ENCODE peak calls at places on chromosomes 11 and 22, in ten cellular contexts. A is left ventricle myocardium inferior; L is thoracic aorta; S is H7; I is HCT116; J is mucosa of descending colon; F is Caco-2; T is CD8-positive, alpha-beta T cell; O is esophagus squamous epithelium; G is body of pancreas. D is an unnamed sample. For H3K36me3, the result is how much of the 10 kb centered on the place peaks cover.

GRCh38 chr22:31595271-31595670 is 66.7 kb downstream of the PISD start:
- DNase-seq in A (no peak), L (no peak), S (no peak), I (no peak), J (no peak), F (no peak), T (no peak), O (no peak), G (no peak), D (no peak)

GRCh38 chr11:113494021-113494420 is 18.8 kb upstream of the DRD2 start:
- DNase-seq in A (no peak), L (no peak), S (no peak), I (no peak), J (no peak), F (no peak), T (no peak), O (no peak), G (no peak), D (no peak)

GRCh38 chr22:36662981-36663380 is 40.6 kb downstream of the CACNG2 start:
- DNase-seq in A (no peak), L (no peak), S (no peak), I (no peak), J (no peak), F (no peak), T (no peak), O (no peak), G (no peak), D (no peak)

GRCh38 chr22:36467042-36467810 is 14.2 kb downstream of the TXN2 start:
- DNase-seq in A (peak), L (no peak), S (no peak), I (peak), J (no peak), F (no peak), T (no peak), O (no peak), G (peak), D (no peak)

GRCh38 chr11:19939415-19939929 is 220.8 kb downstream of the DBX1 start:
- DNase-seq in A (no peak), L (no peak), S (no peak), I (no peak), J (no peak), F (no peak), T (no peak), O (no peak), G (no peak), D (no peak)

GRCh38 chr22:44202261-44202789 is 21.6 kb downstream of the PARVG start:
- DNase-seq in A (no peak), L (no peak), S (no peak), I (no peak), J (no peak), F (no peak), T (no peak), O (no peak), G (no peak), D (no peak)

GRCh38 chr11:1557904-1558831 is 13.9 kb downstream of the DUSP8 start:
- DNase-seq in A (no peak), L (no peak), S (peak), I (no peak), J (no peak), F (no peak), T (no peak), O (no peak), G (peak), D (no peak)

GRCh38 chr11:2815762-2816496 is 69.6 kb downstream of the CDKN1C start:
- DNase-seq in A (peak), L (no peak), S (no peak), I (no peak), J (no peak), F (no peak), T (no peak), O (no peak), G (no peak), D (no peak)

GRCh38 chr11:128964463-128964930 is 21.8 kb upstream of the TP53AIP1 start:
- DNase-seq in A (no peak), L (no peak), S (no peak), I (no peak), J (no peak), F (no peak), T (no peak), O (no peak), G (no peak), D (no peak)

GRCh38 chr11:705646-706438 is at the start of gene EPS8L2:
- DNase-seq in A (no peak), L (no peak), S (peak), I (no peak), J (peak), F (peak), T (no peak), O (no peak), G (peak), D (peak)

GRCh38 chr11:96540875-96541274 is 151.1 kb downstream of the JRKL start:
- DNase-seq in A (no peak), L (no peak), S (no peak), I (no peak), J (no peak), F (no peak), T (no peak), O (no peak), G (no peak), D (no peak)

GRCh38 chr11:128548655-128549255 is 38.6 kb downstream of the ETS1 start:
- DNase-seq in A (peak), L (no peak), S (peak), I (no peak), J (peak), F (no peak), T (peak), O (no peak), G (peak), D (no peak)

GRCh38 chr11:109733245-109733644 is 311.3 kb downstream of the C11orf87 start:
- DNase-seq in A (no peak), L (no peak), S (no peak), I (no peak), J (no peak), F (no peak), T (no peak), O (no peak), G (no peak), D (no peak)

GRCh38 chr11:32340181-32340580 is 95.2 kb downstream of the WT1 start:
- DNase-seq in A (no peak), L (no peak), S (no peak), I (no peak), J (no peak), F (no peak), T (no peak), O (no peak), G (no peak), D (no peak)

GRCh38 chr11:63937713-63938480 is 905 bp upstream of the NAA40 start:
- DNase-seq in A (no peak), L (no peak), S (peak), I (no peak), J (peak), F (peak), T (peak), O (no peak), G (peak), D (no peak)

GRCh38 chr11:65301491-65302329 is 13.0 kb upstream of the CDC42EP2 start:
- DNase-seq in A (peak), L (no peak), S (peak), I (no peak), J (no peak), F (peak), T (no peak), O (no peak), G (no peak), D (no peak)

GRCh38 chr11:62017878-62018642 is 50.6 kb upstream of the FTH1 start:
- DNase-seq in A (no peak), L (no peak), S (no peak), I (no peak), J (no peak), F (no peak), T (no peak), O (no peak), G (no peak), D (no peak)

GRCh38 chr22:44815099-44816070 is 63.0 kb downstream of the ARHGAP8 start:
- DNase-seq in A (peak), L (no peak), S (peak), I (no peak), J (no peak), F (no peak), T (no peak), O (no peak), G (no peak), D (no peak)

GRCh38 chr11:45886816-45887520 is 1.5 kb downstream of the MAPK8IP1 start:
- DNase-seq in A (no peak), L (no peak), S (no peak), I (no peak), J (no peak), F (no peak), T (no peak), O (no peak), G (no peak), D (no peak)

GRCh38 chr11:96215094-96215782 is 127.8 kb downstream of the MAML2 start:
- DNase-seq in A (no peak), L (no peak), S (no peak), I (no peak), J (peak), F (no peak), T (peak), O (no peak), G (no peak), D (no peak)

GRCh38 chr11:27095050-27095449 is 54.4 kb downstream of the BBOX1 start:
- DNase-seq in A (no peak), L (no peak), S (no peak), I (no peak), J (no peak), F (no peak), T (no peak), O (no peak), G (no peak), D (no peak)

GRCh38 chr11:129974672-129975071 is 28.0 kb downstream of the PRDM10 start:
- DNase-seq in A (no peak), L (no peak), S (no peak), I (no peak), J (no peak), F (no peak), T (no peak), O (no peak), G (no peak), D (no peak)

GRCh38 chr11:88330826-88331428 is 6.6 kb downstream of the CTSC start:
- DNase-seq in A (no peak), L (no peak), S (no peak), I (no peak), J (no peak), F (no peak), T (no peak), O (no peak), G (no peak), D (no peak)

GRCh38 chr11:110984147-110984546 is 261.4 kb upstream of the POU2AF2 start:
- DNase-seq in A (no peak), L (no peak), S (no peak), I (no peak), J (no peak), F (no peak), T (no peak), O (no peak), G (no peak), D (no peak)

GRCh38 chr11:1482581-1483444 is 3.8 kb downstream of the MOB2 start:
- DNase-seq in A (peak), L (no peak), S (peak), I (no peak), J (no peak), F (no peak), T (no peak), O (no peak), G (peak), D (no peak)

GRCh38 chr11:63343130-63343529 is 26.5 kb upstream of the SLC22A9 start:
- DNase-seq in A (no peak), L (no peak), S (no peak), I (no peak), J (no peak), F (no peak), T (no peak), O (no peak), G (no peak), D (no peak)

GRCh38 chr11:128709402-128709801 is 15.5 kb downstream of the FLI1 start:
- DNase-seq in A (no peak), L (no peak), S (no peak), I (no peak), J (no peak), F (no peak), T (no peak), O (no peak), G (no peak), D (no peak)

GRCh38 chr22:50105529-50106100 is 15.8 kb downstream of the MOV10L1 start:
- DNase-seq in A (no peak), L (no peak), S (no peak), I (no peak), J (peak), F (no peak), T (peak), O (no peak), G (no peak), D (no peak)

GRCh38 chr11:13229136-13229535 is 48.5 kb upstream of the BMAL1 start:
- DNase-seq in A (no peak), L (no peak), S (no peak), I (no peak), J (no peak), F (no peak), T (no peak), O (no peak), G (no peak), D (no peak)

GRCh38 chr11:117187428-117187798 is 8.9 kb downstream of the SIDT2 start:
- DNase-seq in A (no peak), L (no peak), S (no peak), I (no peak), J (no peak), F (no peak), T (no peak), O (no peak), G (no peak), D (no peak)

GRCh38 chr11:117189941-117190544 is 9.1 kb upstream of the TAGLN start:
- DNase-seq in A (no peak), L (no peak), S (peak), I (no peak), J (no peak), F (peak), T (no peak), O (no peak), G (no peak), D (no peak)

GRCh38 chr11:117189191-117189940 is 9.8 kb upstream of the TAGLN start:
- DNase-seq in A (no peak), L (no peak), S (no peak), I (no peak), J (no peak), F (peak), T (no peak), O (peak), G (no peak), D (no peak)

GRCh38 chr11:117187799-117188481 is 9.4 kb downstream of the SIDT2 start:
- DNase-seq in A (no peak), L (no peak), S (peak), I (no peak), J (no peak), F (no peak), T (no peak), O (no peak), G (no peak), D (no peak)

GRCh38 chr11:117188620-117189081 is 10.1 kb downstream of the SIDT2 start:
- DNase-seq in A (no peak), L (no peak), S (peak), I (no peak), J (no peak), F (peak), T (no peak), O (no peak), G (no peak), D (no peak)
- H3K36me3 ChIP-seq in A (half or more), L (half or more), S (under half), I (under half), J (under half), F (under half), T (under half), O (under half), G (under half), D (under half)

GRCh38 chr11:12113294-12113693 is 2.9 kb downstream of the MICAL2 start:
- DNase-seq in A (no peak), L (no peak), S (no peak), I (no peak), J (no peak), F (no peak), T (no peak), O (no peak), G (no peak), D (no peak)
- H3K4me3 ChIP-seq in A (peak), L (peak), S (no peak), I (no peak), J (no peak), F (no peak), T (no peak), O (no peak), G (no peak), D (no peak)

DNA sequence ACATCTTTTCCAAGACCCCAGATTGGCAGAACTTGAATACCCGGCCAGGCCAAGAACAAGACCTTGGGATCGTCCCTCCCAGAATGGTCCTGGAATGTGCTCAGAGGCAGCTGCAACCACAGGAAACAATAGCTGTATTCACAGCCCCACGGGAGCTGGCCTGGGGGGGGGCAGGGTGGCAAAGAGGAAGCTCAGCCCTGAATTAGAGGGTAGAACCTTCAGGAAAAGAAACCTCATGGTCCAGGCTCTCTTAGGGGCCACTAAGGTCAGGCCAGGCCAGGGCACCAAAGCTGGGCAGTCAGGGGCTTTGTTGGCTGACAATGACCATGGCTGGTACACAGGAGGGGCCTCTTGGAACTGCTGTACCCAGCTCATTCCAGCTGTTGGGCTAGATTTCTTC is 17.3 kb downstream of the RPL27A start:
- DNase-seq in A (no peak), L (no peak), S (no peak), I (no peak), J (peak), F (no peak), T (no peak), O (no peak), G (peak), D (peak)
- H3K36me3 ChIP-seq in A (half or more), L (under half), S (under half), I (under half), J (under half), F (under half), T (under half), O (under half), G (under half), D (under half)

DNA sequence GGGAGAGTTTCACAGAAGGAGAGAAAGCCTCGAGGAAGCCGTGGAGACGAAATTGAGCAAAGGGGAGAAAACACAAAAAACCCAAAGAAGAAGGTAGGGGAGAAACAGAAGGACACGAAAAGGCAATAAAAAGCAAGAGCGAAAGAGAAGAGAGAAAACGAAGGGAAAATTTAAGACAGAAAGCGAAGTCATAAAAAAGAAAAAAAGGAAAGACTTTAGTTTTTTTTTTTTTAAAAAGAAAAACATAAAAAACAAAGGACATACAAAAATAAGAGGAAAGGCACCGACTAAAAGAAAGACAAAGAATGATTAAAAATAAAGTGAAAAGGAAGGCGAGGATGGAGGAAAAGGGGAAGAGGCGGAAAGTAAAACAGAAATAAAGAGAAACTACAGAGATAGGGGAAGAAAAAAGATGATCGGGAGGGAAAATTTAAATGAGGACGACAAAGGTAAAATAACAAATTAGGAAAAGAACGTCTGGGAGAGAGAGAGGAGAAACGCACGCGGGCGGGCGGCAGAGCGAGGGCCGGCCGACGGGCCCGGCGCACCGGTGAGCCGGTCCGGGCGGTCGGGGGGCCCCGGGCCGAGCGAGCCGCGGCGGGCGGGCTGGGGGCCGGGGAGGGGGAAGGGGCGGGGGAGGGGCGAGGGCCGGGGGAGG is 455 bp upstream of the TBX1 start:
- DNase-seq in A (no peak), L (no peak), S (peak), I (no peak), J (no peak), F (no peak), T (no peak), O (no peak), G (no peak), D (peak)
- H3K4me3 ChIP-seq in A (peak), L (peak), S (no peak), I (no peak), J (no peak), F (no peak), T (peak), O (no peak), G (no peak), D (peak)

DNA sequence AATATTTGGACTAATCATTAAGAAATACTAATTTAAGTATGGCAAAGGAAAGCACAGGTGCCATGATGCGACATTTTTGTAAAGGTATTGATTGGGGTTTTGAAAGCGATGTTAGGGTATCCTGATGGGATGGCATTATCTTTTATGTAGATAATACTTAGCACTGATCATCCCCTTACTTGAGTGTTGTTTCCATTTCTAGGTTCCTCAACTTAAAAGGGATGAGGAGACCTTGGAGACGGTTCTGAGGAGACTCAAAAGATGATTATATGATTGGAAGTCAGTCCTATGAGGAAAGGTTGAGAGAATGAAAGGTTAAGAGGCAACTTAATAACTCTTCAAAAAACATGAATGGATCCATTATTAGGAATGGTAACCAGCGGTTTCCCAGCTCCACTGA is 11.1 kb downstream of the KMT2A start:
- DNase-seq in A (no peak), L (no peak), S (no peak), I (no peak), J (no peak), F (no peak), T (no peak), O (no peak), G (no peak), D (no peak)
- H3K36me3 ChIP-seq in A (under half), L (under half), S (under half), I (under half), J (under half), F (under half), T (under half), O (under half), G (under half), D (under half)

DNA sequence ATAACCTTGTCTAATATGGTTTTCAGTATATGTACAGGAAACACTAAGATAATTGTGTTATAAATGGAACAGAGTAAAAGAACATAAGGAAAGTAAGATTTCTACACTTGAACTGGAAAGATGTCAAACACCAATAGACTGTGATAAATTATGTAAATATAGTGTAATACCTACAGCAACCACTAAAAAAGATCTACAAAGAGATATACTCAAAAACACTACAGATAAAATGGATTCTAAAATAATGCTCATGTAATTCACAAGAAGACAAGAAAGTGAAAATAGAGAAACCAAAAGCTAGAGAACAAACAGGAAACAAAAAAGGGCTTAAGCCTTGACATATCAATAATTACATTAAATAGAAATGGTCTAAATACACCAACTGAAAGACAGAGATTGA is 30.9 kb downstream of the DEUP1 start:
- DNase-seq in A (no peak), L (no peak), S (no peak), I (no peak), J (no peak), F (no peak), T (no peak), O (no peak), G (no peak), D (no peak)
- H3K4me3 ChIP-seq in A (no peak), L (no peak), S (no peak), I (no peak), J (no peak), F (no peak), T (no peak), O (no peak), G (no peak), D (no peak)

GRCh38 chr22:43170131-43170480 is 16.8 kb downstream of the TTLL12 start:
- DNase-seq in A (no peak), L (no peak), S (no peak), I (no peak), J (no peak), F (no peak), T (no peak), O (no peak), G (no peak), D (no peak)

GRCh38 chr22:43172191-43172590 is 14.7 kb downstream of the TTLL12 start:
- DNase-seq in A (no peak), L (no peak), S (no peak), I (no peak), J (no peak), F (no peak), T (no peak), O (no peak), G (no peak), D (no peak)

GRCh38 chr22:43169310-43170130 is 17.4 kb downstream of the TTLL12 start:
- DNase-seq in A (no peak), L (no peak), S (no peak), I (no peak), J (no peak), F (no peak), T (no peak), O (no peak), G (no peak), D (no peak)

GRCh38 chr22:43171607-43172006 is 15.3 kb downstream of the TTLL12 start:
- DNase-seq in A (no peak), L (no peak), S (no peak), I (no peak), J (peak), F (no peak), T (no peak), O (no peak), G (no peak), D (no peak)

GRCh38 chr22:43171019-43171491 is 15.9 kb downstream of the TTLL12 start:
- DNase-seq in A (no peak), L (no peak), S (no peak), I (no peak), J (peak), F (no peak), T (no peak), O (no peak), G (no peak), D (no peak)
- H3K36me3 ChIP-seq in A (half or more), L (under half), S (under half), I (under half), J (under half), F (under half), T (under half), O (under half), G (under half), D (half or more)

D was measured in HAP-1.